ENCODE peak calls at places on chromosomes 5 and 9, in four cellular contexts. U, Y, J and N are unnamed samples.
A peak's percentile ranks its signal among the peaks of the same experiment; 100 is the strongest.

GRCh38 chr5:143652104-143652700 is 159.8 kb upstream of the HMHB1 start:
- DNase-seq in U (peak; percentile 17), Y (no peak), J (no peak), N (no peak)

GRCh38 chr9:93467462-93467861 is 14.1 kb upstream of the FAM120AOS start:
- DNase-seq in Y (no peak), U (no peak), J (no peak), N (no peak)

GRCh38 chr9:122337561-122337939 is 33.3 kb upstream of the PTGS1 start:
- DNase-seq in U (no peak), Y (no peak), J (no peak), N (no peak)

GRCh38 chr5:72166070-72166979 is 59.0 kb downstream of the MAP1B start:
- DNase-seq in U (peak; percentile 85), J (no peak), Y (peak; percentile 36), N (no peak)

GRCh38 chr5:169226904-169227303 is 74.0 kb downstream of the SLIT3 start:
- DNase-seq in U (no peak), J (no peak), Y (no peak), N (no peak)

GRCh38 chr5:164298165-164298564 is 792.7 kb downstream of the MAT2B start:
- DNase-seq in Y (no peak), U (no peak), J (no peak), N (no peak)

GRCh38 chr9:81031422-81032029 is 657.8 kb downstream of the TLE1 start:
- DNase-seq in U (no peak), J (no peak), Y (no peak), N (no peak)

GRCh38 chr5:19928556-19929421 is 59.2 kb downstream of the CDH18 start:
- DNase-seq in U (peak; percentile 68), J (no peak), Y (no peak), N (peak; percentile 27)

GRCh38 chr9:92481029-92481633 is 1.2 kb downstream of the ASPN start:
- DNase-seq in U (no peak), J (no peak), Y (no peak), N (no peak)

GRCh38 chr9:35756275-35756742 is 2.2 kb upstream of the MSMP start:
- DNase-seq in Y (peak; percentile 63), J (no peak), U (peak; percentile 26), N (no peak)

GRCh38 chr5:72951850-72952468 is 3.9 kb upstream of the FCHO2 start:
- DNase-seq in J (no peak), U (peak; percentile 63), Y (no peak), N (no peak)

GRCh38 chr9:38263534-38263933 is 129.0 kb upstream of the ALDH1B1 start:
- DNase-seq in U (peak; percentile 74), Y (no peak), J (no peak), N (peak; percentile 9)

DNA sequence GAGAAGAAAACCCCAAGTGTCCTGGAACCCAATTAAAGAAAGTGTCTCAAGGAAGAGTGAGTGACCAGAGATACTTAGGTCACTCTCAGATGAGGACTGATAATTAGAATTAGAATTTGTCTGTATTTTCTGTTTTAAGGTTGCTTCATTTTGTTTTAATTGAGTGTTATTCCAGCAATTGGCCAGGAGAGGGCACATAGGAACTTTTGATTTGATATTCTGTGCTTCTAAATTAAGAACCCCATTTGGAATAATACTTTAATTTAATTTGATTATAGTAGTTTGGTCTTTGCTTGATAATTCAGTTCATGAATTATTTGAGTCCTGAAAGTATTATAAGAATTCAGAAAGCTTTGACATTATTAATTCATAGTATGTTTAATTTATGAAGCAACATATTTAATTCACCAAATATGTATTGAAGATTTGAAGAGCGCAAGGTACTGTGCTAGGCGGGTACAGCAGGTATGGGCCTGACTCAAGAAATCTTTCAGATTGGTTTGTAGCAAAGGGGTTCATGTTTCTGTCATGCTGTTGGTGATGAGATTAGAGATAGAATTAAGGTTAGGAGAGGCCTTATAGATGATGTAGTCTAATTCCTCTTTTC is 4.9 kb downstream of the MRPL22 start:
- DNase-seq in U (peak; percentile 38), Y (no peak), J (no peak), N (no peak)
- TF ChIP-seq CTCF in U (peak; percentile 62), Y (peak; percentile 77), J (peak; percentile 55), N (peak; percentile 38)

GRCh38 chr9:94867281-94867841 is 140.9 kb downstream of the AOPEP start:
- DNase-seq in J (peak; percentile 46), Y (peak; percentile 59), U (peak; percentile 89), N (no peak)
- H3K4me3 ChIP-seq in J (no peak overlapping the region), Y (no peak overlapping the region), U (no peak overlapping the region), N (peak overlapping the region; percentile 8)

GRCh38 chr9:95736891-95737522 is 138.5 kb upstream of the ERCC6L2 start:
- DNase-seq in Y (peak; percentile 20), J (no peak), U (no peak), N (no peak)

GRCh38 chr9:95738438-95738837 is 137.1 kb upstream of the ERCC6L2 start:
- DNase-seq in J (no peak), U (no peak), Y (no peak), N (no peak)

GRCh38 chr9:95733687-95734659 is 141.5 kb upstream of the ERCC6L2 start:
- DNase-seq in U (no peak), Y (no peak), J (peak; percentile 55), N (no peak)

GRCh38 chr9:95735701-95736100 is 139.8 kb upstream of the ERCC6L2 start:
- DNase-seq in U (no peak), J (no peak), Y (no peak), N (no peak)

DNA sequence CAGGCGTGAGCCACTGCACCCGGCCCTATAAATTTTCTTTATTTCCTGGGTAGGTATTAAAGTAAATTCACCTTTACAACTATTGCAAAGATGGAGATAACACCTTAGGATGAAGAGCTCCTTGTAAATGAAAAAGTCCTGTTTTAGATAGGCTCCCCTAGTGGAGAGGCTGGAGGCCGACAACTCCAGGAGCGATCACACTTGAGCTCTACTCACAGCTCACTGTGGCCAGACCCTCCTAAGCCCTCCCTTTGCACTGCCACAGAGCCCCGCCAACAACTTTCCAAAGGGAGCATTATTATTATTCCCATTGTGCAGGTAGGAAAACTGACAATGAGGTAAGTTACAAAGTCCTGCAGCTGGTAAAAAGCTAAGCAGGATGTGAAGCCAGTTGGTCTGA is 139.1 kb upstream of the ERCC6L2 start:
- DNase-seq in J (no peak), U (peak; percentile 22), Y (no peak), N (no peak)
- TF ChIP-seq CTCF in J (peak; percentile 26), U (peak; percentile 53), Y (no peak), N (peak; percentile 49)

GRCh38 chr5:40486437-40487270 is 193.1 kb upstream of the PTGER4 start:
- DNase-seq in U (no peak), Y (no peak), J (no peak), N (no peak)
- H3K4me3 ChIP-seq in U (no peak overlapping the region), Y (no peak overlapping the region), J (no peak overlapping the region), N (no peak overlapping the region)